ENCODE peak calls at places on chromosome 1, in nine cellular contexts. C is dorsolateral prefrontal cortex, P is K562, M is fibroblast of mammary gland, V is testis, R is HFFc6, T is cardiac fibroblast, I is mammary epithelial cell, W is bronchial epithelial cell. D is an unnamed sample.

GRCh38 chr1:2474933-2475371 is 1.1 kb upstream of the PLCH2 start:
- DNase-seq in C (no peak), P (peak; percentile 61), M (no peak), V (peak; percentile 97), R (no peak), T (peak; percentile 23), I (no peak), W (no peak), D (no peak)

GRCh38 chr1:220457982-220458381 is 70.0 kb upstream of the MARK1 start:
- DNase-seq in C (no peak), P (no peak), M (no peak), V (no peak), R (no peak), T (no peak), I (no peak), W (peak; percentile 21), D (peak; percentile 18)

GRCh38 chr1:100530901-100531487 is 6.9 kb upstream of the GPR88 start:
- DNase-seq in C (no peak), P (no peak), M (peak; percentile 84), V (no peak), R (no peak), T (peak; percentile 93), I (peak; percentile 23), W (peak; percentile 22), D (peak; percentile 13)

GRCh38 chr1:198880397-198880796 is 241.6 kb downstream of the PTPRC start:
- DNase-seq in C (no peak), P (no peak), M (peak; percentile 86), V (no peak), R (no peak), T (peak; percentile 74), I (no peak), W (no peak), D (no peak)

GRCh38 chr1:8374812-8375211 is 56.9 kb downstream of the SLC45A1 start:
- DNase-seq in C (no peak), P (peak; percentile 60), M (peak; percentile 67), V (peak; percentile 16), R (peak; percentile 45), T (peak; percentile 65), I (peak; percentile 46), W (peak; percentile 55), D (peak; percentile 67)

GRCh38 chr1:203521071-203521794 is 27.3 kb downstream of the OPTC start:
- DNase-seq in C (no peak), P (no peak), M (no peak), V (peak; percentile 86), R (no peak), T (no peak), I (no peak), W (no peak), D (no peak)

GRCh38 chr1:53460666-53461328 is 1.6 kb downstream of the DMRTB1 start:
- DNase-seq in C (no peak), P (no peak), M (no peak), V (no peak), R (no peak), T (no peak), I (no peak), W (no peak), D (no peak)

GRCh38 chr1:102191723-102192122 is 195.0 kb upstream of the OLFM3 start:
- DNase-seq in C (peak; percentile 47), P (no peak), M (peak; percentile 10), V (peak; percentile 42), R (no peak), T (peak; percentile 3), I (peak; percentile 54), W (peak; percentile 18), D (peak; percentile 70)

GRCh38 chr1:212366901-212367300 is 47.8 kb downstream of the PACC1 start:
- DNase-seq in C (no peak), P (no peak), M (peak; percentile 81), V (no peak), R (peak; percentile 13), T (peak; percentile 33), I (no peak), W (peak; percentile 12), D (peak; percentile 17)

GRCh38 chr1:202968895-202969295 is 1.8 kb upstream of the CYB5R1 start:
- DNase-seq in C (peak; percentile 10), P (peak; percentile 77), M (peak; percentile 70), V (peak; percentile 72), R (peak; percentile 73), T (peak; percentile 76), I (peak; percentile 48), W (peak; percentile 65), D (peak; percentile 75)

GRCh38 chr1:27070390-27071048 is 57.9 kb upstream of the TENT5B start:
- DNase-seq in C (peak; percentile 44), P (no peak), M (no peak), V (peak; percentile 28), R (no peak), T (no peak), I (peak; percentile 52), W (no peak), D (peak; percentile 15)

GRCh38 chr1:9823943-9824701 is at the start of gene CLSTN1:
- DNase-seq in C (peak; percentile 95), P (peak; percentile 99), M (peak; percentile 75), V (peak; percentile 93), R (peak; percentile 70), T (peak; percentile 89), I (peak; percentile 76), W (no peak), D (peak; percentile 92)

GRCh38 chr1:54870869-54871268 is 16.1 kb downstream of the DHCR24 start:
- DNase-seq in C (no peak), P (no peak), M (no peak), V (no peak), R (no peak), T (no peak), I (no peak), W (no peak), D (no peak)

GRCh38 chr1:30272288-30273020 is 450.9 kb downstream of the MATN1 start:
- DNase-seq in C (no peak), P (no peak), M (no peak), V (no peak), R (no peak), T (no peak), I (no peak), W (no peak), D (no peak)

GRCh38 chr1:30335997-30336390 is 387.4 kb downstream of the MATN1 start:
- DNase-seq in C (no peak), P (no peak), M (no peak), V (no peak), R (no peak), T (no peak), I (no peak), W (no peak), D (no peak)

GRCh38 chr1:236497908-236498307 is 25.9 kb upstream of the LGALS8 start:
- DNase-seq in C (no peak), P (no peak), M (no peak), V (no peak), R (no peak), T (no peak), I (no peak), W (no peak), D (no peak)

GRCh38 chr1:16125088-16125470 is 30.8 kb downstream of the EPHA2 start:
- DNase-seq in C (no peak), P (no peak), M (no peak), V (no peak), R (no peak), T (no peak), I (no peak), W (no peak), D (no peak)

DNA sequence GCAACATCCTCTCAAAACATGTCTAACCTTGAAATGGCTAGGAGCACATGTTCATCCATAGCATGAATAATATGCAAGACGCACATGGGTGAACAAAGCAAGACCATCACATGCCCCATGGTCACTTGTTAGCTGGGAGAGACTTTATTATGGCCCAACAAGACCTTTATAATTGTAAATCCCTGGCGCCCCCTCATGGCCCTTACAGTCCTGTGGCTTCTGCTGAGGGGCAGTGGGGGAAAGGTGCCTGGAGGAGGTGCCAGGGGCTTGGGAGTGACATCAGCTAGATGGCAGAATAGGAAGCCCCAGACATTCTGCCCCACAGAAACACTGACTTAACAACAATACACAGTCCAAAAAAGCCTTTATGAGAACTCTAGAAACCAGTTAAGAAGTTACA is 51.7 kb downstream of the CSMD2 start:
- DNase-seq in C (no peak), P (no peak), M (peak; percentile 7), V (peak; percentile 25), R (no peak), T (no peak), I (no peak), W (no peak), D (no peak)
- TF ChIP-seq CTCF in C (peak; percentile 15), P (no peak), M (peak; percentile 11), V (no peak), R (no peak), T (no peak), I (no peak), W (no peak), D (no peak)

GRCh38 chr1:3858231-3858981 is 1.1 kb downstream of the DFFB start:
- DNase-seq in C (peak; percentile 59), P (peak; percentile 29), M (peak; percentile 28), V (no peak), R (peak; percentile 4), T (peak; percentile 41), I (peak; percentile 42), W (peak; percentile 23), D (peak; percentile 53)
- TF ChIP-seq CTCF in C (peak; percentile 21), P (peak; percentile 47), M (no peak), V (no peak), R (no peak), T (peak; percentile 25), I (peak; percentile 11), W (peak; percentile 27), D (peak; percentile 32)

DNA sequence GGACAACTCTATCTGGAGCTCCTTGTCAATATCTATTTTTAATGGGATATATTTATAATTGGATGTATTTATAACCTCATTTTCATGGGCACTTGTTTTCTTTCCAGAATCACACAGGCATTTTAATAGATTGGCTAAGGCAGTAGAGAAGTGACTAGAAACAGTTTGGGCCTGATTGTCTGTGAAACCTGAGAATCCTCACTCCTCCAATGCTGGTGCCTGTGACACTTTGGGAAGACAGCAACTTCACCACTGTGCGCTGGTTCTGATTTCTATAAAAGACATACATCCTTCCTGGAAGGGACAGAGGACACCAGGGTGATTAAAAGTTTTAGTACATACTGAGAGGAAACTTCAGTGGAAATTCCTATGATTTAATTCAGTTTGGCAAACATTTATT is 39.6 kb upstream of the RXRG start:
- DNase-seq in C (no peak), P (no peak), M (no peak), V (no peak), R (no peak), T (no peak), I (no peak), W (no peak), D (no peak)
- TF ChIP-seq CTCF in C (no peak), P (no peak), M (no peak), V (no peak), R (no peak), T (no peak), I (no peak), W (no peak), D (no peak)

DNA sequence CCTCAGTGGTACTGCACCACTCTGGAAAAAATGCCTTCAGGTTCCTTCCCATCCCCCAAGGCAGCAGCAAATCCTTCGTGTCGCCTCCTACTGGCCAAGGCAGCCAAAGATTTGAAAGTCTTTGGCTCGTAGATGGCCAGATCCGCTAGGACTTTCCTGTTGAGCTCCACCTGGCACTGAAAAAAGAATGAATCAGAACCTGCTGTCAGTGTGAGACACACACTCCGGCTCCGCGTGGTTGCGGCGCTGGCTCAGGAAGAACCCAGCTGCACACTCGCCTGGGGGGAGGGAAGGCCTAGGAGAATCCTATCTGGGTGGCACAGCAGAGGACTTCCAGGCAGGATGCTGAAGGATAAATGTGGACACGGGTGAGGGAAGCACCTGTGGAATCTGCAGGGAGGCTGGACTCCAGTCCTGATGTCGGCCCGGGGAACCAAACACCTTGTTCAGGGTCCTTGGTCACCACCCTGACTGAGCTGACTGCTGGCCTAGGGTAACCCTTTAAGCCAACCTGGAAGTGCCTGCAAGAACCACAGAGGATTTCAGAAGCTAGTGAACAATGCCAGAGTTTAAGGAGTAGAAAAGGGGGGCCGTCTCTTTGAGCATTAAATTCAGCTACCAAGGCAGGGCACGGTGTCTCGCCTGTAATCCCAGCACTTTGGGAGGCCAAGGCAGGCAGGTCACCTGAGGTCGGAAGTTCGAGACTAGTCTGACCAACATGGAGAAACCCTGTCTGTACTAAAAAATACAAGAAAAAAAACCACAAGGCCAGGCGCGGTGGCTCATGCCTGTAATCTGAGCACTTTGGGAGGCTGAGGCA is 3.2 kb upstream of the CCNL2 start:
- DNase-seq in C (no peak), P (peak; percentile 47), M (peak; percentile 90), V (no peak), R (peak; percentile 57), T (peak; percentile 70), I (peak; percentile 58), W (peak; percentile 81), D (peak; percentile 95)
- TF ChIP-seq CTCF in C (peak; percentile 29), P (peak; percentile 80), M (peak; percentile 90), V (peak; percentile 36), R (peak; percentile 83), T (peak; percentile 78), I (peak; percentile 94), W (peak; percentile 75), D (peak; percentile 76)

D was measured in epithelial cell of esophagus.